ENCODE peak calls at places on chromosomes 4 and X, in five cellular contexts. L is spleen, M is heart left ventricle, W is right lobe of liver, X is ovary. D is an unnamed sample. For H3K9me3, the result is how much of the 10 kb centered on the place peaks cover.

GRCh38 chr4:6992728-6993655 is 50.2 kb upstream of the TADA2B start:
- DNase-seq in W (no peak), L (no peak), X (no peak), M (no peak), D (peak)

GRCh38 chr4:1340181-1340747 is 6.7 kb upstream of the UVSSA start:
- DNase-seq in M (no peak), X (no peak), L (peak), W (no peak), D (no peak)

GRCh38 chr4:168388890-168389289 is 70.3 kb upstream of the DDX60 start:
- DNase-seq in M (no peak), X (no peak), L (no peak), W (no peak), D (no peak)

GRCh38 chr4:184287697-184288255 is 70.1 kb upstream of the ENPP6 start:
- DNase-seq in X (no peak), W (no peak), L (no peak), M (no peak), D (peak)

GRCh38 chrX:1673337-1673736 is 58.5 kb downstream of the ASMT start:
- DNase-seq in X (no peak), W (no peak), M (no peak), L (peak), D (no peak)

GRCh38 chr4:87961993-87962791 is 13.3 kb upstream of the SPP1 start:
- DNase-seq in W (no peak), M (no peak), L (no peak), X (no peak), D (no peak)

GRCh38 chr4:110620352-110621327 is 2.2 kb downstream of the PITX2 start:
- DNase-seq in X (no peak), L (peak), W (peak), M (no peak), D (no peak)

GRCh38 chrX:107673933-107674479 is 45.7 kb downstream of the PRPS1 start:
- DNase-seq in L (peak), M (peak), X (peak), W (peak), D (peak)

GRCh38 chr4:121397941-121398601 is 17.3 kb upstream of the QRFPR start:
- DNase-seq in X (no peak), L (no peak), W (no peak), M (peak), D (no peak)

GRCh38 chr4:89301902-89302301 is 5.7 kb downstream of the GPRIN3 start:
- DNase-seq in X (no peak), M (no peak), W (no peak), L (no peak), D (no peak)

GRCh38 chr4:101774807-101775206 is 15.7 kb upstream of the BANK1 start:
- DNase-seq in W (no peak), M (no peak), X (no peak), L (no peak), D (no peak)

GRCh38 chrX:106894978-106895452 is 8.1 kb downstream of the RIPPLY1 start:
- DNase-seq in L (no peak), W (peak), M (no peak), X (no peak), D (no peak)

GRCh38 chr4:55588160-55588559 is 3.9 kb downstream of the PDCL2 start:
- DNase-seq in M (no peak), X (no peak), W (no peak), L (no peak), D (no peak)

GRCh38 chrX:69503835-69504625 is at the start of gene NALF2:
- DNase-seq in L (no peak), M (peak), W (peak), X (peak), D (no peak)

GRCh38 chrX:123424546-123424945 is 240.5 kb downstream of the GRIA3 start:
- DNase-seq in M (no peak), L (no peak), W (no peak), X (no peak), D (no peak)

GRCh38 chr4:82780398-82781231 is 18.0 kb downstream of the SCD5 start:
- DNase-seq in W (peak), M (peak), L (peak), X (peak), D (peak)

GRCh38 chrX:121975666-121976065 is 928.3 kb downstream of the GLUD2 start:
- DNase-seq in W (no peak), X (no peak), L (no peak), M (no peak), D (no peak)

GRCh38 chrX:104621781-104622180 is 55.8 kb downstream of the IL1RAPL2 start:
- DNase-seq in W (no peak), M (no peak), L (no peak), X (no peak), D (no peak)

GRCh38 chr4:8920969-8921368 is 49.3 kb upstream of the HMX1 start:
- DNase-seq in M (no peak), L (peak), W (no peak), X (no peak), D (peak)

GRCh38 chr4:170853422-170854021 is 763.8 kb upstream of the AADAT start:
- DNase-seq in X (no peak), M (peak), W (peak), L (no peak), D (peak)

GRCh38 chr4:105361021-105361420 is 112.8 kb downstream of the PPA2 start:
- DNase-seq in X (no peak), M (no peak), W (no peak), L (no peak), D (no peak)

GRCh38 chr4:102501176-102501634 is at the start of gene NFKB1:
- DNase-seq in W (peak), M (peak), X (peak), L (peak), D (peak)

GRCh38 chrX:1475881-1476280 is 23.2 kb upstream of the ASMTL start:
- DNase-seq in L (peak), W (no peak), M (no peak), X (no peak), D (no peak)

GRCh38 chrX:68632491-68632890 is 15.0 kb upstream of the STARD8 start:
- DNase-seq in M (no peak), L (no peak), X (no peak), W (no peak), D (no peak)

GRCh38 chr4:111269439-111269838 is 646.6 kb upstream of the PITX2 start:
- DNase-seq in W (no peak), X (no peak), M (no peak), L (no peak), D (no peak)

GRCh38 chr4:38309471-38309870 is 349.3 kb downstream of the PTTG2 start:
- DNase-seq in L (no peak), W (no peak), X (no peak), M (no peak), D (no peak)

GRCh38 chrX:122850326-122850725 is 333.8 kb upstream of the GRIA3 start:
- DNase-seq in W (no peak), X (no peak), L (no peak), M (no peak), D (no peak)

GRCh38 chr4:2935762-2936743 is 27.2 kb downstream of the NOP14 start:
- DNase-seq in X (peak), L (peak), W (peak), M (no peak), D (peak)

GRCh38 chr4:26826721-26827120 is 33.9 kb upstream of the STIM2 start:
- DNase-seq in L (no peak), W (peak), M (no peak), X (peak), D (no peak)

GRCh38 chr4:54067163-54067562 is 2.8 kb upstream of the CHIC2 start:
- DNase-seq in W (no peak), X (peak), L (no peak), M (peak), D (peak)

GRCh38 chr4:117575850-117576249 is 458.4 kb upstream of the NDST3 start:
- DNase-seq in W (no peak), L (no peak), X (no peak), M (no peak), D (no peak)

GRCh38 chr4:145907827-145908226 is 30.8 kb downstream of the ZNF827 start:
- DNase-seq in X (no peak), M (no peak), W (no peak), L (no peak), D (no peak)

GRCh38 chr4:166335256-166335938 is 462.4 kb downstream of the TLL1 start:
- DNase-seq in L (no peak), X (no peak), W (no peak), M (no peak), D (no peak)

GRCh38 chr4:174716986-174717770 is 111.9 kb downstream of the GLRA3 start:
- DNase-seq in L (no peak), W (no peak), X (no peak), M (no peak), D (no peak)

GRCh38 chrX:13837290-13837745 is 20.4 kb upstream of the GPM6B start:
- DNase-seq in X (no peak), W (no peak), L (no peak), M (no peak), D (no peak)

GRCh38 chr4:166318810-166319525 is 445.9 kb downstream of the TLL1 start:
- DNase-seq in X (no peak), M (no peak), L (no peak), W (no peak), D (no peak)

GRCh38 chr4:150256841-150257273 is 178.6 kb downstream of the DCLK2 start:
- DNase-seq in X (no peak), W (no peak), M (no peak), L (no peak), D (no peak)

GRCh38 chrX:373641-374471 is 12.9 kb downstream of the PPP2R3B start:
- DNase-seq in L (peak), M (no peak), X (no peak), W (no peak), D (no peak)
- TF ChIP-seq POLR2A in L (no peak), M (no peak), X (no peak), W (no peak), D (no peak)

GRCh38 chrX:40146471-40147398 is 49.0 kb upstream of the BCOR start:
- DNase-seq in L (peak), X (peak), W (no peak), M (peak), D (no peak)

GRCh38 chrX:40143987-40144386 is 46.2 kb upstream of the BCOR start:
- DNase-seq in X (no peak), L (no peak), M (no peak), W (no peak), D (no peak)

GRCh38 chrX:40145670-40146470 is 48.1 kb upstream of the BCOR start:
- DNase-seq in M (no peak), L (no peak), W (no peak), X (no peak), D (no peak)

GRCh38 chrX:40144576-40144975 is 46.8 kb upstream of the BCOR start:
- DNase-seq in X (no peak), L (no peak), W (no peak), M (no peak), D (no peak)

DNA sequence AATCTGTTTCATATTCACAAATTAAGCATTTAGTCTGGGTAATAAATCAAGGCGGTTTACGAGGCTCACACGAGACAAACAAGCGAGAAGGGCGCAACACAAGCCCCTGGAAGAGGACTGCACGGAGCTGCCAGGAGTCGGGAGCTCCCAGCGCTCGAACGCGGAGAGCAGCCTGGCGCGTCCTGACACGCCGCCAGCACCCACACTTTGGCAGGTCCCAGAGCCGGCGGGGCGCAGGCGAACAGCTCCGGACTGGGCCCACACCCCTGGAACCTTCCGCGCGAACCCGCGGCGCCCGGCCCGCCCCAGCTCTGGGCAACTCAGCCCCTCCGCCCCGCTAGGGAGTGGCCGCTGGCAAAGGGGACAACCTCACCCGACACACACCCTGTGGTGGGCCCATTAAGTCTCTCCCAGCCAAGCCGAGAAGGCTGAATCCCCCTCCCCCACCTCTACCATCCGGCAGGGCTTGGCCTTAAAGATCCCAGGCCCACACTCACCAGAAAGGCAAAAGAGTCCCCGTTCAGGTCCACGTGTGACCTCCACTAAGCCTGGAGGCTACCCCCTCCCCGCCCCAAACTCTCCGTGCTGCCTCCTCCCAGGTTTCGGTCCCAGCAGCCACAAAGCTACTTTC is 47.4 kb upstream of the BCOR start:
- DNase-seq in M (peak), L (peak), X (no peak), W (no peak), D (no peak)
- H3K4me3 ChIP-seq in M (peak), L (no peak), X (peak), W (peak), D (peak)

GRCh38 chr4:97238956-97239698 is 904.1 kb downstream of the STPG2 start:
- DNase-seq in W (no peak), L (no peak), X (no peak), M (no peak), D (no peak)

GRCh38 chr4:97239699-97239997 is 903.6 kb downstream of the STPG2 start:
- DNase-seq in X (no peak), M (no peak), L (no peak), W (no peak), D (no peak)

DNA sequence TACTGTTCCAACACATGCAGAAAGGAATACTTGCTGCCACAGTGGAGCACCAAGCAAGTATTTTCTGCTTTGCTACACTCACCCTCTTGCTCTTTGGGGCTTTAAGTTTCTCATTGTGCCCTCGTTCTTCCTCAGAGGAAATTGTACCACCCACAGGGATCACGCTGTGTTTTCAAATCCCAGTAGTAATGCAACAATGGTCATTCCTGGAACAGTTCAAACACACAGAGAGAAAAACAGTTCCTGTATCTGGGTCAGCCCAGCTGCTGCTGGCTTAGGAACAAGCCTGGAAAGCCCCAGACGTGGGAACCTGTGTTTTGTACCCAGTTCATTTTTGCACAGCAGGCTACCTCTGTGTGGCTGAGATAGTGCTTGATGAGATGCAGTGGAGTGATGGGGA is 907.8 kb downstream of the STPG2 start:
- DNase-seq in L (no peak), X (no peak), W (no peak), M (no peak), D (no peak)
- H3K9me3 ChIP-seq in L (under half), X (under half), W (under half), M (under half), D (under half)

DNA sequence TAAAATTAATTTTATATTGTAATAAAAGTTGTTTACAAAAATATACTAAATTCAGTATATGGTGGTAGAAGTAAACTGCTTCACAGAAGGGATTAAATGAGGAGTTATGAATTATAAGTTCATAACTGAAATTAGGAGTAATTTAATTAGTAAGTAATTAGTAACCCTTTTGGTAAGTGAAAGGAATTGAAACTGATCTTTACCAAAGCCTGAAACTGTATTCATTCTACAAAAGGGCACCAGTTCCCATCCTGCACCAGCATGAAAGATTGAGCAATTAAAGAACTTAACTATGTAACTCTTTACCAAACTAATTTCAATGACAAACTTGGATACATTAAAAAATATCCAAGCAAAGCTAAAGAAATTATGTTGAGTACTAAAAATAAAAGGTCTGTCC is 8.2 kb downstream of the MED14 start:
- DNase-seq in L (no peak), M (no peak), X (no peak), W (no peak), D (no peak)
- TF ChIP-seq POLR2A in L (no peak), M (no peak), X (no peak), W (no peak), D (no peak)